ENCODE peak calls at places on chromosomes 5 and 9, in eight cellular contexts. U, Q, S, J, Z, P, E and F are unnamed samples.

GRCh38 chr5:17441351-17441750 is 56.7 kb upstream of the TAF11L2 start:
- DNase-seq in U (peak), Q (no peak), S (no peak), J (no peak), Z (no peak), P (no peak), E (no peak), F (no peak)

GRCh38 chr5:151688406-151688805 is 1.7 kb upstream of the SPARC start:
- DNase-seq in U (no peak), Q (no peak), S (no peak), J (no peak), Z (no peak), P (no peak), E (no peak), F (no peak)

GRCh38 chr5:6750951-6751685 is 37.9 kb downstream of the TENT4A start:
- DNase-seq in U (no peak), Q (no peak), S (no peak), J (no peak), Z (peak), P (no peak), E (no peak), F (no peak)

GRCh38 chr9:95224371-95225015 is 93.0 kb downstream of the FANCC start:
- DNase-seq in U (no peak), Q (no peak), S (no peak), J (no peak), Z (no peak), P (no peak), E (no peak), F (no peak)

GRCh38 chr5:172007153-172007794 is 836 bp upstream of the FBXW11 start:
- DNase-seq in U (peak), Q (no peak), S (no peak), J (no peak), Z (no peak), P (no peak), E (peak), F (no peak)

GRCh38 chr5:134541736-134542376 is 16.4 kb downstream of the JADE2 start:
- DNase-seq in U (peak), Q (peak), S (no peak), J (no peak), Z (peak), P (no peak), E (peak), F (peak)

GRCh38 chr5:32476891-32477290 is 32.4 kb upstream of the ZFR start:
- DNase-seq in U (no peak), Q (no peak), S (no peak), J (no peak), Z (no peak), P (no peak), E (no peak), F (no peak)

GRCh38 chr9:118618091-118618490 is 751.1 kb downstream of the BRINP1 start:
- DNase-seq in U (peak), Q (no peak), S (no peak), J (no peak), Z (no peak), P (no peak), E (no peak), F (no peak)

GRCh38 chr5:133727636-133728035 is 115.3 kb upstream of the FSTL4 start:
- DNase-seq in U (no peak), Q (no peak), S (no peak), J (no peak), Z (no peak), P (no peak), E (no peak), F (no peak)

GRCh38 chr9:68727588-68728129 is 22.6 kb downstream of the PIP5K1B start:
- DNase-seq in U (no peak), Q (no peak), S (no peak), J (no peak), Z (no peak), P (no peak), E (no peak), F (no peak)

GRCh38 chr5:150611026-150611425 is 29.4 kb upstream of the SYNPO start:
- DNase-seq in U (no peak), Q (no peak), S (no peak), J (no peak), Z (no peak), P (no peak), E (no peak), F (no peak)

GRCh38 chr9:95188459-95188858 is 129.1 kb downstream of the FANCC start:
- DNase-seq in U (no peak), Q (no peak), S (no peak), J (no peak), Z (no peak), P (no peak), E (peak), F (no peak)

GRCh38 chr9:10704720-10705119 is 91.9 kb upstream of the PTPRD start:
- DNase-seq in U (no peak), Q (no peak), S (no peak), J (no peak), Z (no peak), P (no peak), E (no peak), F (no peak)

GRCh38 chr5:139383275-139383992 is at the start of gene SLC23A1:
- DNase-seq in U (no peak), Q (no peak), S (no peak), J (no peak), Z (peak), P (no peak), E (no peak), F (no peak)

GRCh38 chr9:21505425-21506179 is 23.5 kb upstream of the IFNE start:
- DNase-seq in U (peak), Q (no peak), S (no peak), J (no peak), Z (no peak), P (no peak), E (no peak), F (no peak)

GRCh38 chr5:149998281-149998680 is 2.2 kb downstream of the TIGD6 start:
- DNase-seq in U (no peak), Q (no peak), S (no peak), J (no peak), Z (no peak), P (no peak), E (no peak), F (no peak)

GRCh38 chr5:119355636-119356383 is at the start of gene TNFAIP8:
- DNase-seq in U (peak), Q (peak), S (peak), J (no peak), Z (peak), P (peak), E (peak), F (peak)

GRCh38 chr9:6498982-6499381 is 86.0 kb downstream of the UHRF2 start:
- DNase-seq in U (no peak), Q (no peak), S (no peak), J (no peak), Z (no peak), P (no peak), E (no peak), F (no peak)

GRCh38 chr9:109781086-109781485 is 1.1 kb downstream of the PALM2AKAP2 start:
- DNase-seq in U (no peak), Q (no peak), S (no peak), J (no peak), Z (no peak), P (no peak), E (no peak), F (no peak)

GRCh38 chr9:70031141-70031545 is 12.5 kb upstream of the MAMDC2 start:
- DNase-seq in U (peak), Q (no peak), S (no peak), J (no peak), Z (no peak), P (no peak), E (no peak), F (no peak)